ENCODE peak calls at places on chromosome X, in ten cellular contexts. Z, M, N, S, H, V, O, T, J and F are unnamed samples.

GRCh38 chrX:131881194-131881593 is 141.9 kb upstream of the STK26 start:
- DNase-seq in S (no peak), O (no peak), J (no peak), V (no peak), Z (no peak), M (no peak), H (no peak), T (no peak), N (no peak), F (no peak)

GRCh38 chrX:55450259-55450658 is 1.7 kb upstream of the MAGEH1 start:
- DNase-seq in V (no peak), M (peak), H (no peak), S (no peak), T (no peak), Z (no peak), J (peak), O (no peak), N (no peak), F (peak)

GRCh38 chrX:106649523-106650428 is 38.0 kb downstream of the RADX start:
- DNase-seq in Z (no peak), H (no peak), S (no peak), T (no peak), O (no peak), M (no peak), V (no peak), J (no peak), N (no peak), F (no peak)

GRCh38 chrX:25015486-25016360 is at the start of gene ARX:
- DNase-seq in J (peak), N (peak), Z (peak), H (no peak), M (peak), V (no peak), T (no peak), O (no peak), S (no peak), F (peak)

GRCh38 chrX:116379854-116380253 is 56.6 kb upstream of the SLC6A14 start:
- DNase-seq in N (no peak), M (peak), S (no peak), V (no peak), T (no peak), Z (no peak), O (no peak), J (no peak), H (no peak), F (no peak)

GRCh38 chrX:39855748-39856129 is 242.0 kb downstream of the BCOR start:
- DNase-seq in Z (peak), M (no peak), J (no peak), O (no peak), H (no peak), N (peak), V (peak), S (no peak), T (no peak), F (peak)

GRCh38 chrX:129037389-129037788 is 485.9 kb downstream of the SMARCA1 start:
- DNase-seq in S (no peak), H (no peak), M (no peak), V (no peak), J (no peak), T (no peak), Z (no peak), O (no peak), N (no peak), F (no peak)

GRCh38 chrX:134622813-134623185 is 35.5 kb downstream of the PLAC1 start:
- DNase-seq in N (no peak), T (no peak), Z (no peak), M (no peak), V (no peak), O (no peak), S (no peak), H (no peak), J (no peak), F (no peak)

GRCh38 chrX:50691820-50692219 is 122.2 kb downstream of the SHROOM4 start:
- DNase-seq in N (peak), Z (no peak), M (no peak), V (no peak), S (no peak), J (no peak), O (no peak), T (no peak), H (no peak), F (peak)

GRCh38 chrX:118536687-118537461 is 41.3 kb downstream of the DOCK11 start:
- DNase-seq in T (no peak), V (no peak), Z (no peak), O (no peak), H (no peak), M (peak), J (no peak), S (no peak), N (no peak), F (peak)

GRCh38 chrX:85243761-85244410 is at the start of the genes SATL1 and ZNF711:
- DNase-seq in O (no peak), S (peak), V (no peak), H (peak), M (peak), T (no peak), J (peak), Z (peak), N (peak), F (peak)

GRCh38 chrX:84339507-84340364 is 151.7 kb upstream of the RPS6KA6 start:
- DNase-seq in T (no peak), M (no peak), J (no peak), Z (no peak), H (no peak), O (no peak), N (no peak), S (no peak), V (no peak), F (peak)

GRCh38 chrX:137654481-137654880 is 88.6 kb downstream of the ZIC3 start:
- DNase-seq in M (no peak), N (no peak), J (no peak), Z (no peak), H (no peak), T (no peak), V (no peak), S (no peak), O (no peak), F (no peak)

GRCh38 chrX:13067842-13068241 is 23.4 kb upstream of the FAM9C start:
- DNase-seq in N (no peak), J (no peak), O (no peak), M (no peak), S (no peak), H (no peak), V (no peak), Z (no peak), T (no peak), F (no peak)

GRCh38 chrX:86066998-86067397 is 19.6 kb upstream of the CHM start:
- DNase-seq in S (no peak), O (no peak), T (no peak), J (no peak), N (no peak), Z (no peak), H (no peak), M (no peak), V (no peak), F (no peak)

GRCh38 chrX:25721564-25721963 is 416.6 kb upstream of the MAGEB18 start:
- DNase-seq in Z (no peak), T (no peak), M (no peak), N (no peak), O (no peak), V (no peak), H (no peak), S (no peak), J (no peak), F (peak)

GRCh38 chrX:130100180-130100579 is 10.1 kb downstream of the ELF4 start:
- DNase-seq in T (peak), S (peak), V (no peak), M (peak), Z (peak), J (peak), H (peak), N (no peak), O (peak), F (no peak)

GRCh38 chrX:70453024-70453618 is 8.5 kb downstream of the DLG3 start:
- DNase-seq in H (no peak), Z (no peak), S (no peak), N (no peak), M (no peak), V (no peak), J (no peak), T (no peak), O (no peak), F (no peak)

GRCh38 chrX:100611951-100612350 is 24.7 kb downstream of the TSPAN6 start:
- DNase-seq in T (no peak), V (no peak), O (no peak), M (no peak), N (no peak), S (no peak), Z (no peak), H (no peak), J (no peak), F (no peak)

GRCh38 chrX:35809816-35810215 is 11.7 kb downstream of the MAGEB16 start:
- DNase-seq in M (no peak), O (no peak), H (no peak), S (no peak), Z (no peak), V (no peak), J (no peak), T (no peak), N (no peak), F (no peak)

DNA sequence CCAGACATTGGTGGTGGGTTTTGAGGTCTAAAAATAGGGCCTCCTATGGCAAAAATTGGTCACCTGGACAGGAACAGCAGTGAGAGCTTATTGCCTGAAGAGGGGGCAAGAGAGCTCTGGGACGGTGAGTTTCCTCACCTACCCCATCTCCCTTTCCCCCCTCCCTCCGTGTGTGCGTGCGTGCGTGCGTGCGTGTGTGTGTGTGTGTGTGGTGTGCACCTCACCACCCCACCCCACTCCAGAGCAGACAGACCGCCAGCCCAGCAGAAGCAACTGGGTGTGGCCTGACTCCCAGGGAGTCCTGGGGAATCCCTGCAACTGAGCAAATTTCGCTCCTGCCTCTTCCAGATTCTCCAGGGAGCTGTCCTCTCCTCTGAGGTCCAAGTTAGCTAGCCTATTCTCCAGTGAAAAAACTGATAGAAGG is 44.7 kb downstream of the PRPS1 start:
- DNase-seq in V (peak), N (peak), Z (peak), O (peak), H (peak), M (peak), J (peak), S (peak), T (peak), F (peak)
- TF ChIP-seq POLR2A in V (no peak), N (no peak), Z (peak), O (no peak), H (peak), M (no peak), J (peak), S (peak), T (peak), F (peak)

DNA sequence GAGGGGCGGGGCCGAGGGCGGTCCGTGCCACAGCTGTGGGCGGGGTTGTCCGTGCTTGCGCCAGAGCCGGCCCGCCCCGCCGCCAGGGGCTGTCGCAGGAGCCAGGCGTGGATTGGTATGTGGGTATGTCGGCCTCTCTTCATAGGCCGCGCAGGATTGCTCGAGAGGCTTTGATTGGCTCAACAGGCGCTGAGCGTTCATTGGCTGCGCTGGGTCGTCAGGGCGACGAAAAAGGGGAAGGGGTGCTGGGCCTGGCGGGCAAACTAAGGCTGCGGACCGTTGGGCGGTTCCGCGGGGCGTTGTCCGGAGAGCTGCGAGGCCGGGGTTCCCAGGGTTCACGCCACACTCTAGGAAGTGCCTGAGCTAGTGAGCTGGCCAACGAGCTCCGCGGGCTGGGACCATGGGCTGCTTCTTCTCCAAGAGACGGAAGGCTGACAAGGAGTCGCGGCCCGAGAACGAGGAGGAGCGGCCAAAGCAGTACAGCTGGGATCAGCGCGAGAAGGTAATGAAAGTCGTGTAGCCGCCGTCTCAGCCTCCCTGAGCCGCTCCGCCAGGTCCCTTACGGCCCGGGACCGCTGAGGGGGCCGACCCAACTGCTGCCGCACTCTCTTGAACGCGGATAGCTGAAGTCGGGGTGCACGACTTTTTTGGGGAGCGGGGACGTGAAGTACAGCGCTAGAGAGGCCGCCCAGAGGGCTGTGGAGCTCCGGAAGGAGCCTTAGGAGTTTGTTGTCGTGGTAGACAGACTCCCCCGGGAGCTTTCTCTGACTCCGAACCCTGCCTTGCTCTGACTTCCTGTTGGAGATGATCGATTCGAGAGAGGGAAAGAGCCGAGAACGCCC is at the start of gene RP2:
- DNase-seq in H (peak), Z (peak), J (peak), V (peak), M (peak), O (peak), S (peak), N (peak), T (peak), F (peak)
- TF ChIP-seq POLR2A in H (peak), Z (peak), J (peak), V (peak), M (no peak), O (peak), S (peak), N (peak), T (peak), F (peak)

GRCh38 chrX:53321216-53321942 is 40.0 kb upstream of the IQSEC2 start:
- DNase-seq in S (no peak), Z (peak), O (no peak), H (no peak), V (no peak), M (peak), T (no peak), N (no peak), J (no peak), F (no peak)
- TF ChIP-seq POLR2A in S (peak), Z (no peak), O (no peak), H (peak), V (no peak), M (no peak), T (no peak), N (peak), J (no peak), F (no peak)

GRCh38 chrX:107736781-107737531 is 38.6 kb downstream of the TSC22D3 start:
- DNase-seq in J (no peak), T (no peak), S (no peak), H (no peak), N (no peak), M (peak), V (no peak), Z (no peak), O (no peak), F (no peak)
- TF ChIP-seq POLR2A in J (no peak), T (no peak), S (no peak), H (no peak), N (no peak), M (no peak), V (no peak), Z (no peak), O (no peak), F (no peak)

GRCh38 chrX:47217852-47218279 is 615 bp upstream of the CDK16 start:
- DNase-seq in S (peak), J (peak), H (peak), T (peak), V (peak), M (peak), N (peak), Z (peak), O (peak), F (peak)
- TF ChIP-seq POLR2A in S (no peak), J (peak), H (peak), T (peak), V (no peak), M (no peak), N (no peak), Z (no peak), O (no peak), F (no peak)

GRCh38 chrX:65813245-65813644 is 145.8 kb downstream of the MSN start:
- DNase-seq in V (no peak), M (no peak), O (no peak), S (no peak), J (no peak), T (no peak), Z (no peak), H (no peak), N (no peak), F (no peak)

DNA sequence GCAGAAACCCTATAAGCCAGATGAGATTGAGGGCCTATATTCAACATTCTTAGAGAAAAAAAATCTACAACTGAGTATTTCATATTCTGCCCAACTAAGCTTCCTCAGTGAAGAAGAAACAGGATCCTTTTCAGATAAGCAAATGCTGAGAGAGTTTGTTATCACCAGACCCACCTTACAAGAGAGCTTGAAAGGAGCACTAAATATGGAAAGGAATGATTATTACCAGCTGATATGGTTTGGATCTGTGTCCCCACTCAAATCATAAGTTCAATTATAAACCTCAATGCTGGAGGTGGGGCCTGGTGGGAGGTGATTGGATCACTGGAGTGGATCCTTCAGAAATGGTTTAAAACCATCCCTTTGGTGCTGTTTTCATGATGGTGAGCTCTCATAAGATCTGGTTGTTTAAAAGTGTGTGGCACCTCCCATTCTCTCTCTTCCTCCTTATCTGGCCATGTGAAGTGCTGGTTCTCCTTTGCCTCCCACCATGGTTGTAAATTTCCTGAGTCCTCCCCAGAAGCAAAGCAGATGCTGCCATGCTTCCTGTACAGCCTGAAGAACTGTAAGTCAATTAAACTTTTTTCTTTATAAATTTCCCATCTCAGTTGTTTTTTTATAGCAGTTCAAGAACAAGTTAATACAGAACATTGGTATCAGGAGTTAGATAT is 144.2 kb downstream of the MSN start:
- DNase-seq in J (no peak), N (no peak), H (no peak), V (no peak), Z (no peak), T (no peak), M (no peak), S (no peak), O (no peak), F (no peak)
- TF ChIP-seq POLR2A in J (no peak), N (no peak), H (no peak), V (no peak), Z (no peak), T (no peak), M (no peak), S (no peak), O (no peak), F (no peak)